ENCODE peak calls at places on chromosomes 13 and 19, in four cellular contexts. One of them, this sample, is unnamed.
A peak's percentile ranks its signal among the peaks of the same experiment; 100 is the strongest.

GRCh38 chr19:48636859-48637448 is at the start of gene DBP:
- DNase-seq in WERI-Rb-1: no peak
- DNase-seq in mucosa of gallbladder: no peak
- DNase-seq in Right ventricle myocardium superior: peak; percentile 76
- DNase-seq in this sample: no peak

GRCh38 chr13:20882206-20882605 is 20.3 kb downstream of the XPO4 start:
- DNase-seq in Right ventricle myocardium superior: no peak
- DNase-seq in WERI-Rb-1: peak; percentile 74
- DNase-seq in mucosa of gallbladder: no peak
- DNase-seq in this sample: peak; percentile 48

GRCh38 chr19:32363175-32363574 is 17.8 kb downstream of the ZNF507 start:
- DNase-seq in WERI-Rb-1: no peak
- DNase-seq in Right ventricle myocardium superior: no peak
- DNase-seq in mucosa of gallbladder: no peak
- DNase-seq in this sample: no peak

GRCh38 chr13:32256243-32256642 is 58.9 kb downstream of the ZAR1L start:
- DNase-seq in mucosa of gallbladder: no peak
- DNase-seq in WERI-Rb-1: no peak
- DNase-seq in Right ventricle myocardium superior: no peak
- DNase-seq in this sample: no peak

GRCh38 chr13:113759525-113760137 is 605 bp downstream of the TMEM255B start:
- DNase-seq in Right ventricle myocardium superior: no peak
- DNase-seq in mucosa of gallbladder: no peak
- DNase-seq in WERI-Rb-1: peak; percentile 41
- DNase-seq in this sample: no peak

GRCh38 chr19:32191921-32192320 is 153.5 kb upstream of the ZNF507 start:
- DNase-seq in WERI-Rb-1: no peak
- DNase-seq in mucosa of gallbladder: no peak
- DNase-seq in Right ventricle myocardium superior: no peak
- DNase-seq in this sample: no peak

GRCh38 chr13:75469087-75469486 is 12.9 kb downstream of the TBC1D4 start:
- DNase-seq in WERI-Rb-1: no peak
- DNase-seq in mucosa of gallbladder: no peak
- DNase-seq in Right ventricle myocardium superior: no peak
- DNase-seq in this sample: no peak

GRCh38 chr19:38719761-38720558 is 24.3 kb downstream of the CAPN12 start:
- DNase-seq in Right ventricle myocardium superior: no peak
- DNase-seq in WERI-Rb-1: no peak
- DNase-seq in mucosa of gallbladder: no peak
- DNase-seq in this sample: no peak

GRCh38 chr13:25175026-25175425 is 2.9 kb upstream of the AMER2 start:
- DNase-seq in mucosa of gallbladder: no peak
- DNase-seq in WERI-Rb-1: peak; percentile 96
- DNase-seq in Right ventricle myocardium superior: no peak
- DNase-seq in this sample: no peak

GRCh38 chr19:11322269-11323024 is 17.0 kb downstream of the RAB3D start:
- DNase-seq in mucosa of gallbladder: no peak
- DNase-seq in Right ventricle myocardium superior: no peak
- DNase-seq in WERI-Rb-1: no peak
- DNase-seq in this sample: no peak

GRCh38 chr13:57582032-57582431 is 49.5 kb upstream of the PCDH17 start:
- DNase-seq in WERI-Rb-1: peak; percentile 5
- DNase-seq in Right ventricle myocardium superior: no peak
- DNase-seq in mucosa of gallbladder: no peak
- DNase-seq in this sample: no peak

GRCh38 chr19:48325265-48325910 is at the start of gene EMP3:
- DNase-seq in Right ventricle myocardium superior: peak; percentile 88
- DNase-seq in WERI-Rb-1: peak; percentile 53
- DNase-seq in mucosa of gallbladder: peak; percentile 77
- DNase-seq in this sample: peak; percentile 70

GRCh38 chr19:19388568-19389555 is 16.6 kb upstream of the GATAD2A start:
- DNase-seq in WERI-Rb-1: no peak
- DNase-seq in Right ventricle myocardium superior: no peak
- DNase-seq in mucosa of gallbladder: no peak
- DNase-seq in this sample: no peak

GRCh38 chr13:108560092-108560491 is 69.3 kb upstream of the MYO16 start:
- DNase-seq in WERI-Rb-1: no peak
- DNase-seq in mucosa of gallbladder: no peak
- DNase-seq in Right ventricle myocardium superior: no peak
- DNase-seq in this sample: no peak

GRCh38 chr13:23986619-23987018 is 89.3 kb upstream of the C1QTNF9B start:
- DNase-seq in Right ventricle myocardium superior: no peak
- DNase-seq in mucosa of gallbladder: peak; percentile 26
- DNase-seq in WERI-Rb-1: no peak
- DNase-seq in this sample: no peak